ENCODE peak calls at places on chromosome 6, in four cellular contexts. X is HL-60, V is GM12878, K is K562. D is an unnamed sample.

GRCh38 chr6:122696853-122697252 is 82.7 kb upstream of the FABP7 start:
- DNase-seq in X (no peak), K (no peak), V (no peak), D (no peak)

GRCh38 chr6:21800948-21801438 is 207.4 kb downstream of the SOX4 start:
- DNase-seq in K (no peak), X (no peak), V (no peak), D (no peak)

GRCh38 chr6:169371344-169372144 is 117.9 kb upstream of the THBS2 start:
- DNase-seq in K (no peak), X (no peak), V (no peak), D (no peak)

GRCh38 chr6:36577298-36577697 is 16.9 kb upstream of the SRSF3 start:
- DNase-seq in K (peak; percentile 40), X (no peak), V (no peak), D (no peak)

GRCh38 chr6:130600880-130601341 is 226.3 kb upstream of the SMLR1 start:
- DNase-seq in V (no peak), X (no peak), K (no peak), D (no peak)

GRCh38 chr6:132236744-132237143 is 164.5 kb downstream of the MOXD1 start:
- DNase-seq in X (no peak), K (no peak), V (no peak), D (no peak)

GRCh38 chr6:22353036-22353560 is 56.3 kb upstream of the PRL start:
- DNase-seq in V (no peak), X (no peak), K (no peak), D (no peak)

GRCh38 chr6:90835584-90836212 is 248.8 kb upstream of the MAP3K7 start:
- DNase-seq in V (no peak), X (no peak), K (no peak), D (no peak)

GRCh38 chr6:43627008-43627825 is 1.8 kb downstream of the GTPBP2 start:
- DNase-seq in V (peak; percentile 23), X (peak; percentile 52), K (peak; percentile 85), D (no peak)

GRCh38 chr6:108862479-108863191 is 14.4 kb downstream of the ARMC2 start:
- DNase-seq in X (peak; percentile 61), K (no peak), V (no peak), D (no peak)

GRCh38 chr6:84773133-84773430 is 8.7 kb upstream of the TBX18 start:
- DNase-seq in X (no peak), K (no peak), V (no peak), D (no peak)

GRCh38 chr6:107845777-107846176 is 21.7 kb upstream of the SCML4 start:
- DNase-seq in V (no peak), X (no peak), K (no peak), D (no peak)

GRCh38 chr6:81743649-81744048 is 8.8 kb downstream of the TENT5A start:
- DNase-seq in K (no peak), X (no peak), V (no peak), D (no peak)

GRCh38 chr6:128518531-128519131 is 1.8 kb downstream of the PTPRK start:
- DNase-seq in K (no peak), X (no peak), V (no peak), D (no peak)

GRCh38 chr6:157274116-157274470 is 49.2 kb downstream of the TMEM242 start:
- DNase-seq in V (no peak), K (no peak), X (no peak), D (peak; percentile 30)

GRCh38 chr6:109455161-109455501 is 441 bp downstream of the MICAL1 start:
- DNase-seq in K (no peak), V (no peak), X (peak; percentile 38), D (no peak)

GRCh38 chr6:84227044-84227433 is 404 bp downstream of the CEP162 start:
- DNase-seq in V (no peak), X (no peak), K (no peak), D (no peak)

GRCh38 chr6:128696651-128697391 is 176.4 kb upstream of the PTPRK start:
- DNase-seq in X (no peak), V (no peak), K (no peak), D (no peak)

GRCh38 chr6:11632231-11632630 is 94.7 kb downstream of the TMEM170B start:
- DNase-seq in K (no peak), X (no peak), V (no peak), D (no peak)

GRCh38 chr6:134636221-134636830 is 313.6 kb downstream of the ALDH8A1 start:
- DNase-seq in K (no peak), V (peak; percentile 30), X (no peak), D (no peak)

GRCh38 chr6:145137425-145137824 is 597.9 kb downstream of the EPM2A start:
- DNase-seq in K (no peak), V (no peak), X (no peak), D (no peak)

GRCh38 chr6:139533573-139534471 is 159.4 kb upstream of the CITED2 start:
- DNase-seq in V (no peak), K (peak; percentile 70), X (peak; percentile 37), D (no peak)

GRCh38 chr6:64926051-64926450 is 781.0 kb downstream of the EYS start:
- DNase-seq in K (no peak), V (no peak), X (no peak), D (no peak)

GRCh38 chr6:80434951-80435350 is 328.5 kb downstream of the BCKDHB start:
- DNase-seq in V (no peak), K (no peak), X (no peak), D (no peak)

GRCh38 chr6:50927816-50928215 is 109.1 kb downstream of the TFAP2B start:
- DNase-seq in V (no peak), K (no peak), X (no peak), D (no peak)

GRCh38 chr6:101541873-101542272 is 148.4 kb downstream of the GRIK2 start:
- DNase-seq in X (no peak), K (no peak), V (no peak), D (no peak)

GRCh38 chr6:123830110-123830509 is 26.4 kb downstream of the NKAIN2 start:
- DNase-seq in K (no peak), V (no peak), X (no peak), D (no peak)

GRCh38 chr6:33314515-33314942 is 651 bp upstream of the TAPBP start:
- DNase-seq in V (no peak), X (peak; percentile 68), K (peak; percentile 62), D (peak; percentile 55)

GRCh38 chr6:39801456-39802251 is 9.5 kb downstream of the DAAM2 start:
- DNase-seq in V (no peak), K (no peak), X (no peak), D (no peak)

GRCh38 chr6:83633149-83633548 is 75.8 kb downstream of the SNAP91 start:
- DNase-seq in X (no peak), V (peak; percentile 15), K (no peak), D (no peak)

GRCh38 chr6:12189150-12189549 is 101.0 kb upstream of the EDN1 start:
- DNase-seq in V (no peak), K (no peak), X (no peak), D (no peak)

GRCh38 chr6:142297996-142298753 is 3.6 kb upstream of the ADGRG6 start:
- DNase-seq in V (no peak), X (no peak), K (no peak), D (no peak)

GRCh38 chr6:142372348-142372747 is 70.5 kb downstream of the ADGRG6 start:
- DNase-seq in K (no peak), V (no peak), X (no peak), D (no peak)

GRCh38 chr6:157148391-157149323 is 174.7 kb downstream of the TMEM242 start:
- DNase-seq in X (no peak), K (no peak), V (no peak), D (no peak)

GRCh38 chr6:89963391-89963790 is 69.1 kb downstream of the GJA10 start:
- DNase-seq in X (no peak), V (no peak), K (no peak), D (no peak)

GRCh38 chr6:116286773-116287358 is 7.1 kb upstream of the TSPYL1 start:
- DNase-seq in X (no peak), K (no peak), V (no peak), D (no peak)

GRCh38 chr6:112683926-112684325 is 336.8 kb downstream of the RFPL4B start:
- DNase-seq in K (no peak), X (no peak), V (no peak), D (no peak)

GRCh38 chr6:78908621-78909020 is 41.3 kb downstream of the IRAK1BP1 start:
- DNase-seq in V (no peak), X (no peak), K (no peak), D (no peak)

GRCh38 chr6:30939473-30939872 is 1.3 kb upstream of the MUCL3 start:
- DNase-seq in K (no peak), X (no peak), V (no peak), D (no peak)
- TF ChIP-seq POLR2AphosphoS5 in K (no peak), X (no peak), V (no peak), D (no peak)

GRCh38 chr6:127458817-127459216 is 372 bp downstream of the KIAA0408 start:
- DNase-seq in K (no peak), X (no peak), V (no peak), D (no peak)
- TF ChIP-seq SPI1 in K (no peak), X (no peak), V (no peak), D (no peak)

GRCh38 chr6:52503853-52504777 is 72.7 kb downstream of the TRAM2 start:
- DNase-seq in V (no peak), X (no peak), K (peak; percentile 90), D (no peak)
- TF ChIP-seq POLR2AphosphoS5 in V (no peak), X (no peak), K (no peak), D (no peak)

DNA sequence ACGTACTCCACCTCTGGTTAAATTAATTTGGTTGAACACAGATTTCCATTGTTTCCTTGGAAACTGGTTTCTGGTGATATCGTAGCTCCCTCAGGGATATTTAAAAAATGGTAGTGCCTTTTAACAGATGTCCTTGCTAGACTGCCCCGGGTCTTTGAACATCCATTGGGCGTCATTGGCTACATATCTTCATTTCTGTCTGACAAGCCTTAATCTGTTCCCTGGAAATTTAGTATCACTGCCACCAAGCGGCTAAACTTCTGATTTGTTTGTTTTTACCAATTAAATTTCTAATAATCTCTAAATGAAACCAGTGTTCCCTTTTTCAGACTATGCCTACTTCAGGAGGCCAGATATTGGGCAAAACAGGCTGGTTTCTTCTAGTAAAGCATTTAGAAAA is 249.3 kb downstream of the ZFAND3 start:
- DNase-seq in X (no peak), V (no peak), K (no peak), D (no peak)
- TF ChIP-seq SPI1 in X (no peak), V (no peak), K (no peak), D (no peak)